ENCODE peak calls at places on chromosomes 2 and 18, in eight cellular contexts. O, K, H, I, F, Q, L and J are unnamed samples.

GRCh38 chr18:63848159-63848558 is 39.3 kb upstream of the SERPINB2 start:
- DNase-seq in O (no peak), K (peak), H (no peak), I (peak), F (no peak), Q (no peak), L (peak), J (peak)

GRCh38 chr2:239181601-239182471 is 219.0 kb downstream of the HDAC4 start:
- DNase-seq in O (no peak), K (no peak), H (no peak), I (no peak), F (peak), Q (no peak), L (no peak), J (no peak)

GRCh38 chr2:215272918-215273317 is 38.9 kb upstream of the ATIC start:
- DNase-seq in O (no peak), K (no peak), H (no peak), I (no peak), F (no peak), Q (no peak), L (no peak), J (no peak)

GRCh38 chr2:84701880-84702279 is 179.0 kb downstream of the TRABD2A start:
- DNase-seq in O (no peak), K (no peak), H (no peak), I (no peak), F (no peak), Q (no peak), L (peak), J (no peak)

GRCh38 chr2:84846732-84847131 is 34.2 kb downstream of the TRABD2A start:
- DNase-seq in O (no peak), K (no peak), H (no peak), I (no peak), F (peak), Q (no peak), L (no peak), J (no peak)

GRCh38 chr18:25075793-25076192 is 276.2 kb downstream of the ZNF521 start:
- DNase-seq in O (no peak), K (no peak), H (no peak), I (no peak), F (no peak), Q (no peak), L (no peak), J (no peak)

GRCh38 chr2:6923319-6923718 is 6.1 kb downstream of the RNF144A start:
- DNase-seq in O (no peak), K (no peak), H (no peak), I (no peak), F (no peak), Q (no peak), L (no peak), J (no peak)

GRCh38 chr18:36769172-36769571 is 59.6 kb downstream of the TPGS2 start:
- DNase-seq in O (no peak), K (no peak), H (no peak), I (no peak), F (no peak), Q (no peak), L (no peak), J (no peak)

GRCh38 chr2:98541489-98541888 is 66.8 kb downstream of the COA5 start:
- DNase-seq in O (no peak), K (no peak), H (no peak), I (no peak), F (no peak), Q (no peak), L (no peak), J (no peak)

GRCh38 chr2:237900891-237901831 is 41.7 kb downstream of the RAMP1 start:
- DNase-seq in O (no peak), K (no peak), H (no peak), I (peak), F (peak), Q (no peak), L (no peak), J (no peak)

GRCh38 chr2:108918156-108918845 is 70.7 kb downstream of the EDAR start:
- DNase-seq in O (no peak), K (no peak), H (no peak), I (no peak), F (peak), Q (no peak), L (no peak), J (peak)

GRCh38 chr2:52074139-52074719 is 1042.3 kb upstream of the NRXN1 start:
- DNase-seq in O (no peak), K (no peak), H (no peak), I (peak), F (no peak), Q (no peak), L (no peak), J (no peak)

GRCh38 chr2:233026211-233026813 is 6.2 kb upstream of the NEU2 start:
- DNase-seq in O (no peak), K (no peak), H (no peak), I (no peak), F (no peak), Q (no peak), L (peak), J (no peak)

GRCh38 chr2:47194410-47194809 is 39.3 kb upstream of the STPG4 start:
- DNase-seq in O (no peak), K (no peak), H (no peak), I (no peak), F (no peak), Q (no peak), L (no peak), J (no peak)

GRCh38 chr2:176004925-176005324 is 2.9 kb upstream of the LNPK start:
- DNase-seq in O (no peak), K (no peak), H (no peak), I (no peak), F (no peak), Q (no peak), L (no peak), J (no peak)

GRCh38 chr2:206276169-206276927 is 1.9 kb downstream of the ZDBF2 start:
- DNase-seq in O (no peak), K (no peak), H (no peak), I (no peak), F (no peak), Q (no peak), L (no peak), J (no peak)

GRCh38 chr18:7303751-7304370 is 73.0 kb downstream of the LRRC30 start:
- DNase-seq in O (no peak), K (no peak), H (no peak), I (no peak), F (no peak), Q (no peak), L (no peak), J (no peak)

GRCh38 chr2:61993422-61994024 is 88.0 kb downstream of the COMMD1 start:
- DNase-seq in O (peak), K (peak), H (no peak), I (peak), F (no peak), Q (no peak), L (peak), J (peak)

GRCh38 chr2:220227272-220227920 is 600.0 kb downstream of the SLC4A3 start:
- DNase-seq in O (no peak), K (no peak), H (no peak), I (no peak), F (no peak), Q (no peak), L (no peak), J (no peak)

GRCh38 chr2:165328272-165328671 is 89.1 kb downstream of the SCN2A start:
- DNase-seq in O (no peak), K (peak), H (no peak), I (no peak), F (no peak), Q (no peak), L (no peak), J (no peak)

GRCh38 chr2:117470311-117471095 is 344.0 kb upstream of the DDX18 start:
- DNase-seq in O (no peak), K (peak), H (no peak), I (peak), F (peak), Q (peak), L (no peak), J (peak)

GRCh38 chr2:135948642-135949355 is 36.6 kb downstream of the DARS1 start:
- DNase-seq in O (peak), K (no peak), H (peak), I (no peak), F (no peak), Q (no peak), L (peak), J (no peak)

GRCh38 chr18:10230072-10230471 is 224.4 kb upstream of the APCDD1 start:
- DNase-seq in O (no peak), K (no peak), H (no peak), I (peak), F (peak), Q (no peak), L (peak), J (no peak)

GRCh38 chr2:96231316-96231715 is 22.7 kb upstream of the STARD7 start:
- DNase-seq in O (no peak), K (no peak), H (no peak), I (no peak), F (no peak), Q (no peak), L (no peak), J (no peak)

GRCh38 chr2:179981085-179981484 is 26.0 kb downstream of the CWC22 start:
- DNase-seq in O (no peak), K (no peak), H (no peak), I (no peak), F (no peak), Q (no peak), L (no peak), J (no peak)

GRCh38 chr2:159064446-159065301 is 96.2 kb downstream of the TANC1 start:
- DNase-seq in O (no peak), K (no peak), H (no peak), I (no peak), F (peak), Q (no peak), L (peak), J (peak)